ENCODE peak calls at places on chromosomes 11 and 22, in four cellular contexts. V, Z, P and X are unnamed samples.

GRCh38 chr11:60899021-60899936 is 7.1 kb downstream of the PRPF19 start:
- DNase-seq in Z (peak; percentile 49), P (peak; percentile 73), V (peak; percentile 59), X (peak; percentile 79)

GRCh38 chr11:95641506-95641905 is 148.1 kb downstream of the FAM76B start:
- DNase-seq in P (no peak), Z (no peak), V (no peak), X (no peak)

GRCh38 chr11:680476-680875 is 14.5 kb downstream of the DEAF1 start:
- DNase-seq in V (no peak), Z (no peak), P (no peak), X (no peak)

GRCh38 chr22:29610780-29611179 is 7.3 kb downstream of the NF2 start:
- DNase-seq in P (no peak), Z (no peak), V (no peak), X (no peak)

GRCh38 chr22:48556751-48557150 is 1270.9 kb downstream of the BRD1 start:
- DNase-seq in V (no peak), P (no peak), Z (no peak), X (no peak)

GRCh38 chr11:2436013-2436520 is 8.2 kb downstream of the TRPM5 start:
- DNase-seq in Z (no peak), P (no peak), V (no peak), X (no peak)

GRCh38 chr11:12240669-12241068 is 130.3 kb downstream of the MICAL2 start:
- DNase-seq in Z (no peak), V (no peak), P (no peak), X (no peak)

GRCh38 chr22:26362471-26362870 is 66.6 kb upstream of the ASPHD2 start:
- DNase-seq in Z (no peak), P (peak; percentile 6), V (no peak), X (no peak)

GRCh38 chr11:20238712-20239111 is 78.4 kb upstream of the DBX1 start:
- DNase-seq in Z (no peak), V (no peak), P (no peak), X (no peak)

GRCh38 chr11:34427171-34427805 is 11.4 kb upstream of the CAT start:
- DNase-seq in V (no peak), Z (peak; percentile 19), P (peak; percentile 72), X (peak; percentile 13)

GRCh38 chr22:37904572-37905533 is 1.2 kb upstream of the MICALL1 start:
- DNase-seq in V (no peak), Z (peak; percentile 93), P (peak; percentile 99), X (peak; percentile 99)

DNA sequence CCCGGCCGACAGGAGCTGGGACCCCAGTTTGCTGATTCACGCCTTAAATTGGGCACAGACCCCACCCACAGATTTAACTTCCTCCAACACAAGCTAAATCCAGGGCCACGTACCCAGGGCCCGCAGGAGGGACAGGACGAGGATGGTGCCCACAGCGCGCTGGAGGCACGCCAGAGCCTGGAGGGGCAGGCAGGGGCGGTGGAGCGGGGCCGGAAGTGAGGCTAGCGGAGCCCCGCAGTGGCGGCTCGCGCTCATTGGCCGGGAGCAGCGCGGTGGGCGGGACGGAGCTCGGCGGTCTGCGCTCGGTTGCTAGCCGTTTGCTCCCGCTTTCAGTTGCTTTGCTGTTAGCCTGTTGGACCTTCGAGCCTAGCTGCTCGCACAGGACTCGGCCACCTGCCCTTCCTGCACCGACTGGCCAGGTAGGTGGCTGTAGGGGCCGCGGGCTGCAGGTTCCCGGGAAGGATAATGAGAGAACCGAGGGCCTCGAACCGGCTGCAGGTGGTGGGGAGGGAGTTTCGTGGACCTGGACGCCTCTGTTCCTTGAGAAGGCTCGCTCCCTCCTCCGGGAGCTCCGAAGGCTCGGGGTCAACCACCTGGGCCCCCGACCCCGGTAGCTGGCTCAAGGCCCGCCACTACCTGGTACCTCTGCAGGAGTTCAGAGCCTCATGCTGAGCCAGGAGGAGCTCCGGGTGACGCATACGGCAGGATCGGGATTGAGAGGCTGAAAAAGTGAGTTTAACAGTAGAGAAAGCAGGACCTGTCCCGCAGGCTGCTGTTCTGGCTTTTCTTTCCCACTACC is at the start of gene CCDC134:
- DNase-seq in V (peak; percentile 79), P (peak; percentile 64), Z (peak; percentile 90), X (peak; percentile 82)
- H3K23ac ChIP-seq in V (peak within 1 kb of the TSS; percentile 99), P (peak within 1 kb of the TSS; percentile 91), Z (no peak within 1 kb of the TSS), X (no peak within 1 kb of the TSS)

GRCh38 chr22:40436460-40437431 is 66.4 kb downstream of the SGSM3 start:
- DNase-seq in V (peak; percentile 50), Z (no peak), P (peak; percentile 74), X (peak; percentile 79)
- H3K23ac ChIP-seq in V (no peak overlapping the region), Z (no peak overlapping the region), P (peak overlapping the region; percentile 70), X (no peak overlapping the region)

GRCh38 chr11:134664863-134665535 is 253.0 kb upstream of the B3GAT1 start:
- DNase-seq in P (no peak), V (no peak), Z (no peak), X (no peak)

GRCh38 chr11:134664447-134664846 is 252.4 kb upstream of the B3GAT1 start:
- DNase-seq in P (no peak), Z (no peak), V (no peak), X (no peak)

GRCh38 chr11:134666273-134667174 is 254.5 kb upstream of the B3GAT1 start:
- DNase-seq in Z (no peak), P (no peak), V (no peak), X (no peak)

GRCh38 chr11:134667175-134667500 is 255.1 kb upstream of the B3GAT1 start:
- DNase-seq in V (no peak), P (no peak), Z (no peak), X (no peak)

GRCh38 chr11:134665571-134666268 is 253.7 kb upstream of the B3GAT1 start:
- DNase-seq in V (no peak), P (no peak), Z (no peak), X (no peak)
- H3K23ac ChIP-seq in V (no peak overlapping the region), P (no peak overlapping the region), Z (no peak overlapping the region), X (no peak overlapping the region)

DNA sequence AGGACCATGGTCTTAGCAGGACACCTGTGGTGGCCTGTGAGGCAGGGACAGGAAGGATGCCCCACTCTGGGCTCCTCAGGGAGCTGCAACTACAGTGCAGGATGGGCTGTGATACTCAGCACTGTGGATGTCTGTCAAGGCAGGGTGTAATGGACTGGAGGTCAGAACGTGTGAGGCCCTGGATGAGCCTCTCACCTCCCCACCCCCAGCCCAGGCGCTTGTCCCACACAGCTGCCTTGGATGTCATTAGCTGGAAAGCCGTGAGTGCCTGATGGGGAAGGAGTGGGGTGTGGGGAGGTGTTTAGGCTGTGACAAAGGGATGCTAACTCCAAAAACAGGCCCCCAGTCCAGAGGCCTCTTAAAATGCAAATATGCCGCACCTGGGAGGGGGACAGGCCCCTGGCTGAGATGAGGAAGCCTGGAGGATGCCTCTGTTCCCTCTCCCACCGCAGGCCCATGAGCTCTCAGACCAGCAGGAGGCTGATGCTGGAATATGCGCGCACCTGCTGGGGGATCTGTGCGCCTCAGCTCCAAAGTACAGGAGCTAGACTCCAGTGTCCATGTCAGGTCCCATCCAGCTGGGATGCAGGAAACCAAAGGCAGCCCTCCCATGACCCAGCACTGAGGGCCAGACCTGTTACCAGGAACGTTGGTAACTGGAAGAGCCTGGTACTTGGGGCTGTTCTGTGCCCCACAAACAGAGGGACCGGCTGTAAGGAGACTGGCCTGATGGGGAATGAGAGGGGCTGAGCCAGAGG is 25.1 kb downstream of the RSPH14 start:
- DNase-seq in V (no peak), P (no peak), Z (no peak), X (no peak)
- H3K23ac ChIP-seq in V (peak overlapping the region; percentile 87), P (no peak overlapping the region), Z (no peak overlapping the region), X (no peak overlapping the region)

GRCh38 chr11:128696930-128697329 is 3.1 kb downstream of the FLI1 start:
- DNase-seq in V (no peak), Z (no peak), P (no peak), X (no peak)

GRCh38 chr11:128692750-128693578 is 908 bp upstream of the FLI1 start:
- DNase-seq in P (no peak), Z (peak; percentile 4), V (no peak), X (peak; percentile 80)

GRCh38 chr11:128695539-128696221 is 1.8 kb downstream of the FLI1 start:
- DNase-seq in V (no peak), Z (no peak), P (no peak), X (peak; percentile 62)

GRCh38 chr11:128691802-128692749 is 1.8 kb upstream of the FLI1 start:
- DNase-seq in P (no peak), Z (no peak), V (no peak), X (peak; percentile 30)

GRCh38 chr11:128694618-128695481 is 978 bp downstream of the FLI1 start:
- DNase-seq in Z (no peak), V (no peak), P (no peak), X (no peak)
- H3K23ac ChIP-seq in Z (no peak overlapping the region), V (no peak overlapping the region), P (peak overlapping the region; percentile 98), X (peak overlapping the region; percentile 10)

GRCh38 chr22:39450258-39450955 is 6.4 kb upstream of the MGAT3 start:
- DNase-seq in V (no peak), Z (no peak), P (no peak), X (no peak)

GRCh38 chr22:39444937-39445465 is 11.8 kb upstream of the MGAT3 start:
- DNase-seq in V (no peak), P (no peak), Z (no peak), X (no peak)

GRCh38 chr22:39446239-39446721 is 10.5 kb upstream of the MGAT3 start:
- DNase-seq in V (no peak), P (no peak), Z (peak; percentile 24), X (no peak)

GRCh38 chr22:39449708-39450107 is 7.1 kb upstream of the MGAT3 start:
- DNase-seq in Z (no peak), P (no peak), V (no peak), X (no peak)

GRCh38 chr22:39448205-39449054 is 8.4 kb upstream of the MGAT3 start:
- DNase-seq in V (no peak), Z (peak; percentile 33), P (no peak), X (no peak)
- H3K23ac ChIP-seq in V (peak overlapping the region; percentile 45), Z (no peak overlapping the region), P (no peak overlapping the region), X (no peak overlapping the region)

GRCh38 chr11:76203937-76204336 is 2.4 kb downstream of the WNT11 start:
- DNase-seq in V (no peak), P (no peak), Z (no peak), X (no peak)
- H3K23ac ChIP-seq in V (no peak overlapping the region), P (no peak overlapping the region), Z (no peak overlapping the region), X (no peak overlapping the region)

GRCh38 chr11:85776951-85777602 is 33.9 kb downstream of the SYTL2 start:
- DNase-seq in Z (no peak), V (no peak), P (no peak), X (no peak)
- H3K23ac ChIP-seq in Z (no peak overlapping the region), V (no peak overlapping the region), P (no peak overlapping the region), X (no peak overlapping the region)